ENCODE peak calls at places on chromosomes 3 and 15, in four cellular contexts. I, L, K and R are unnamed samples.
A peak's percentile ranks its signal among the peaks of the same experiment; 100 is the strongest.

GRCh38 chr3:162391301-162391700 is 894.7 kb downstream of the OTOL1 start:
- DNase-seq in I (no peak), L (no peak), K (no peak), R (no peak)

GRCh38 chr3:127457094-127457475 is 133.4 kb downstream of the TPRA1 start:
- DNase-seq in I (peak; percentile 86), L (no peak), K (no peak), R (no peak)

GRCh38 chr3:50122661-50123391 is 32.3 kb upstream of the SEMA3F start:
- DNase-seq in I (no peak), L (no peak), K (no peak), R (no peak)

GRCh38 chr3:9897408-9898372 is 5.0 kb upstream of the IL17RE start:
- DNase-seq in I (peak; percentile 25), L (no peak), K (no peak), R (no peak)

GRCh38 chr3:192063570-192063969 is 602.6 kb downstream of the PYDC2 start:
- DNase-seq in I (peak; percentile 81), L (no peak), K (no peak), R (no peak)

GRCh38 chr3:22175899-22176298 is 424.9 kb upstream of the ZNF385D start:
- DNase-seq in I (no peak), L (no peak), K (no peak), R (peak; percentile 1)

GRCh38 chr3:29065211-29065785 is 215.6 kb upstream of the RBMS3 start:
- DNase-seq in I (peak; percentile 92), L (no peak), K (peak; percentile 24), R (peak; percentile 47)

GRCh38 chr15:71685420-71685993 is 124.8 kb upstream of the NR2E3 start:
- DNase-seq in I (no peak), L (no peak), K (no peak), R (no peak)

GRCh38 chr3:194486540-194487288 is at the start of gene ATP13A3:
- DNase-seq in I (peak; percentile 94), L (peak; percentile 82), K (peak; percentile 81), R (peak; percentile 93)

GRCh38 chr3:11116336-11117059 is 37.8 kb upstream of the HRH1 start:
- DNase-seq in I (no peak), L (no peak), K (no peak), R (no peak)

GRCh38 chr15:45184562-45185041 is 3.2 kb downstream of the SHF start:
- DNase-seq in I (no peak), L (no peak), K (no peak), R (no peak)

GRCh38 chr15:74977599-74977998 is 17.8 kb upstream of the SCAMP5 start:
- DNase-seq in I (peak; percentile 29), L (no peak), K (no peak), R (no peak)

GRCh38 chr15:50884583-50884982 is 23.9 kb upstream of the AP4E1 start:
- DNase-seq in I (peak; percentile 72), L (no peak), K (no peak), R (no peak)

GRCh38 chr15:70406624-70407390 is 309.1 kb upstream of the TLE3 start:
- DNase-seq in I (no peak), L (no peak), K (no peak), R (no peak)

GRCh38 chr15:78049691-78050440 is 27.6 kb downstream of the TBC1D2B start:
- DNase-seq in I (peak; percentile 64), L (no peak), K (no peak), R (peak; percentile 28)

GRCh38 chr3:128062033-128062745 is 10.0 kb downstream of the SEC61A1 start:
- DNase-seq in I (no peak), L (no peak), K (no peak), R (no peak)

GRCh38 chr3:4492240-4493007 is 724 bp upstream of the ITPR1 start:
- DNase-seq in I (peak; percentile 60), L (no peak), K (no peak), R (peak; percentile 45)

GRCh38 chr15:36468746-36469145 is 110.7 kb upstream of the CDIN1 start:
- DNase-seq in I (peak; percentile 91), L (no peak), K (no peak), R (no peak)

GRCh38 chr3:150135321-150135721 is 164.6 kb upstream of the PFN2 start:
- DNase-seq in I (no peak), L (no peak), K (no peak), R (no peak)

GRCh38 chr15:63967616-63968015 is 78.7 kb downstream of the DAPK2 start:
- DNase-seq in I (no peak), L (no peak), K (no peak), R (no peak)

GRCh38 chr15:49895337-49896223 is 223.5 kb downstream of the ATP8B4 start:
- DNase-seq in I (no peak), L (no peak), K (no peak), R (no peak)

GRCh38 chr3:169668957-169669681 is 5.6 kb upstream of the MECOM start:
- DNase-seq in I (peak; percentile 89), L (peak; percentile 15), K (peak; percentile 9), R (peak; percentile 14)

GRCh38 chr3:149898771-149899170 is 71.9 kb downstream of the PFN2 start:
- DNase-seq in I (peak; percentile 25), L (no peak), K (no peak), R (no peak)

GRCh38 chr15:74172751-74173544 is 562 bp upstream of the ISLR start:
- DNase-seq in I (peak; percentile 64), L (no peak), K (no peak), R (no peak)

GRCh38 chr15:80934761-80935221 is 54.8 kb downstream of the MESD start:
- DNase-seq in I (peak; percentile 79), L (no peak), K (no peak), R (no peak)